ENCODE peak calls at places on chromosomes 3 and 15, in four cellular contexts. Q is astrocyte of the spinal cord, N is dorsolateral prefrontal cortex, O is A549. C is an unnamed sample.

GRCh38 chr15:85794598-85795319 is at the start of gene KLHL25:
- DNase-seq in Q (peak; percentile 96), N (peak; percentile 93), O (peak; percentile 94), C (peak; percentile 95)

GRCh38 chr3:136195258-136196063 is 674 bp downstream of the MSL2 start:
- DNase-seq in Q (peak; percentile 70), N (peak; percentile 63), O (peak; percentile 82), C (peak; percentile 83)

GRCh38 chr3:159669024-159669476 is 319.6 kb upstream of the IL12A start:
- DNase-seq in Q (peak; percentile 69), N (no peak), O (peak; percentile 93), C (no peak)

GRCh38 chr3:129664040-129664646 is 57.7 kb upstream of the PLXND1 start:
- DNase-seq in Q (no peak), N (no peak), O (no peak), C (no peak)

GRCh38 chr3:100093826-100094225 is 20.5 kb downstream of the FILIP1L start:
- DNase-seq in Q (no peak), N (no peak), O (no peak), C (no peak)

GRCh38 chr15:56759450-56759845 is 26.1 kb upstream of the ZNF280D start:
- DNase-seq in Q (peak; percentile 96), N (no peak), O (no peak), C (peak; percentile 59)

GRCh38 chr3:43960448-43960840 is 269.7 kb downstream of the ABHD5 start:
- DNase-seq in Q (peak; percentile 33), N (no peak), O (peak; percentile 5), C (no peak)

GRCh38 chr3:23052230-23053019 is 150.7 kb upstream of the UBE2E2 start:
- DNase-seq in Q (no peak), N (no peak), O (peak; percentile 4), C (no peak)

GRCh38 chr3:129486057-129487035 is 42.1 kb upstream of the RHO start:
- DNase-seq in Q (peak; percentile 76), N (no peak), O (no peak), C (no peak)

GRCh38 chr15:80946576-80946975 is 43.0 kb downstream of the MESD start:
- DNase-seq in Q (no peak), N (no peak), O (no peak), C (no peak)

GRCh38 chr3:11498646-11499045 is 145.1 kb downstream of the VGLL4 start:
- DNase-seq in Q (peak; percentile 77), N (no peak), O (peak; percentile 30), C (peak; percentile 54)

GRCh38 chr15:27490867-27491595 is 520.0 kb downstream of the GABRG3 start:
- DNase-seq in Q (peak; percentile 20), N (no peak), O (no peak), C (no peak)

GRCh38 chr3:67292356-67293225 is 294.5 kb downstream of the KBTBD8 start:
- DNase-seq in Q (no peak), N (no peak), O (peak; percentile 22), C (no peak)

GRCh38 chr3:55330756-55331155 is 156.3 kb downstream of the WNT5A start:
- DNase-seq in Q (no peak), N (no peak), O (no peak), C (no peak)

GRCh38 chr3:32359766-32360513 is 31.7 kb upstream of the CMTM7 start:
- DNase-seq in Q (no peak), N (no peak), O (peak; percentile 22), C (no peak)

GRCh38 chr15:56718560-56718959 is 14.7 kb downstream of the ZNF280D start:
- DNase-seq in Q (no peak), N (no peak), O (no peak), C (no peak)

GRCh38 chr15:45522931-45523331 is 376 bp upstream of the SLC30A4 start:
- DNase-seq in Q (peak; percentile 41), N (no peak), O (peak; percentile 24), C (peak; percentile 48)

GRCh38 chr15:96670389-96670788 is 339.9 kb downstream of the NR2F2 start:
- DNase-seq in Q (no peak), N (no peak), O (no peak), C (no peak)

GRCh38 chr15:67146214-67146613 is 80.8 kb downstream of the SMAD3 start:
- DNase-seq in Q (peak; percentile 89), N (no peak), O (peak; percentile 69), C (peak; percentile 56)

GRCh38 chr3:128006061-128006470 is 46.2 kb upstream of the SEC61A1 start:
- DNase-seq in Q (no peak), N (no peak), O (no peak), C (no peak)

GRCh38 chr15:38868326-38869114 is 303.9 kb upstream of the RASGRP1 start:
- DNase-seq in Q (peak; percentile 84), N (no peak), O (peak; percentile 95), C (no peak)

GRCh38 chr3:172321035-172321434 is 127.2 kb downstream of the GHSR start:
- DNase-seq in Q (peak; percentile 49), N (no peak), O (no peak), C (no peak)

GRCh38 chr3:88141458-88142083 is 8.2 kb upstream of the C3orf38 start:
- DNase-seq in Q (peak; percentile 50), N (no peak), O (no peak), C (no peak)

GRCh38 chr3:106329505-106329904 is 460.7 kb upstream of the CBLB start:
- DNase-seq in Q (no peak), N (no peak), O (no peak), C (no peak)

GRCh38 chr15:95680693-95681092 is 649.8 kb upstream of the NR2F2 start:
- DNase-seq in Q (no peak), N (no peak), O (no peak), C (no peak)

GRCh38 chr3:71510485-71510884 is 73.0 kb downstream of the FOXP1 start:
- DNase-seq in Q (peak; percentile 85), N (no peak), O (peak; percentile 46), C (no peak)
- TF ChIP-seq CTCF in Q (peak; percentile 58), N (no peak), O (peak; percentile 24), C (no peak)

GRCh38 chr15:33311312-33311971 is 675 bp downstream of the RYR3 start:
- DNase-seq in Q (no peak), N (no peak), O (no peak), C (no peak)
- H3K4me3 ChIP-seq in Q (no peak overlapping the region), N (peak overlapping the region; percentile 59), O (peak overlapping the region; percentile 28), C (peak overlapping the region; percentile 23)

DNA sequence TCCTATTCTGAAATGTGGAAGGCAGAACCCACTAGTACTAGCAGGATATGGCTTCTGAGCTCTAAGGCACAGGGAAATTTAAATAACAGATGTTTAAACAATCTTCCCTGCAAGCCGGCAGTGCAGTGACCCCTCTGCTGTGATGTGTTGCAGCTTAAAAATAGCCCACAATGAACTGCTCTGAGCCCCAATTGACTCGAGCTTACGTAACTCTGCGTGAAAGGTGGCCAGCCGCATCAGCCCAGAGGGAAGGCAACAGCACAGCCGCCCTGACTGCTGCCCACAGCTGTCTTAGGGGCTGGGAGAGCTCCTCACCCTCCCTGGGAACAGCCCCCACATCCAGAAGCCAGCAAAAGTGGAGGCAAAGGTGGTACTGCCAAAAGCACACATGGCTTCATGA is 12.5 kb upstream of the CAMKV start:
- DNase-seq in Q (no peak), N (no peak), O (no peak), C (peak; percentile 77)
- TF ChIP-seq CTCF in Q (no peak), N (no peak), O (no peak), C (no peak)

DNA sequence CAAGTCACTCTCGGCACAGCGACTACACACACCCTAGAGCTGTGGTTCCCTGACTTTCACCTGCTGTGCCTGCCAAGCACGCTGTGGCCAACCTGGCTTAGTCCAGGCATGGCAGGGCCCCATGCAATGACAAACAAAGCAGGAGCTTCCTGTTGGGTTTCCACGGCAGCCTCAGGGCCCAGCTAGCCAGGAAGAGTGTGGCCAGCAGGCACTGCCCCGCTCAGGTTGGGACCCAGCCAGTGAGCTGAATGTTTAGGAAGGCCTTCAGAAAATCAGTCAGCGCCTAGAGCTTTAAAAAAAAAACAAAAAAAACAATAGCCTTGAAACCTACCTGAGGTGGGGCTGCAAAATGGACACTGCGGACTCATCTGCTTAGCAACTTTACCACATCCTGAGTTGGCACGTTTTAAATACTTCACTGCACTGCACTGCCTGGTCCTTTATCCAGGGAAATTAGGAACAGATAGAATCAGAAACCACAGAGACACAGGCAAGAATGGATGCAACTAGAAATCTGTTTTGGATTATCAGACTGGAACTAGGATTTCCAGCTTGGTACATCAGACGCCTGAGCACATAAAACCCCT is 36.3 kb upstream of the LDHAL6B start:
- DNase-seq in Q (peak; percentile 72), N (peak; percentile 80), O (peak; percentile 32), C (peak; percentile 14)
- H3K4me3 ChIP-seq in Q (no peak overlapping the region), N (no peak overlapping the region), O (no peak overlapping the region), C (no peak overlapping the region)